ENCODE peak calls at places on chromosome 9, in four cellular contexts. I is gastrocnemius medialis, E is thyroid gland, L is dorsolateral prefrontal cortex. Q is an unnamed sample.

GRCh38 chr9:34377402-34377741 is 674 bp upstream of the MYORG start:
- DNase-seq in E (peak; percentile 68), L (no peak), I (peak; percentile 50), Q (no peak)

GRCh38 chr9:133389562-133389961 is 13.4 kb downstream of the STKLD1 start:
- DNase-seq in L (no peak), E (no peak), I (no peak), Q (no peak)

GRCh38 chr9:16421534-16421933 is 448.9 kb downstream of the BNC2 start:
- DNase-seq in L (no peak), I (no peak), E (no peak), Q (no peak)

GRCh38 chr9:125767349-125767748 is 20.2 kb downstream of the PBX3 start:
- DNase-seq in E (no peak), L (no peak), I (no peak), Q (no peak)

GRCh38 chr9:121280715-121281613 is 13.0 kb downstream of the GSN start:
- DNase-seq in L (no peak), E (no peak), I (no peak), Q (no peak)

GRCh38 chr9:128192601-128193371 is 1.4 kb upstream of the CIZ1 start:
- DNase-seq in E (peak; percentile 90), L (peak; percentile 87), I (peak; percentile 92), Q (peak; percentile 66)

GRCh38 chr9:130570200-130570599 is 9.2 kb upstream of the FUBP3 start:
- DNase-seq in L (no peak), I (no peak), E (peak; percentile 38), Q (no peak)

GRCh38 chr9:99371376-99371775 is 149.3 kb downstream of the SEC61B start:
- DNase-seq in L (no peak), E (no peak), I (no peak), Q (no peak)

GRCh38 chr9:38263534-38263933 is 129.0 kb upstream of the ALDH1B1 start:
- DNase-seq in L (no peak), I (no peak), E (no peak), Q (no peak)

GRCh38 chr9:74856997-74857396 is 30.7 kb downstream of the TRPM6 start:
- DNase-seq in I (no peak), E (no peak), L (no peak), Q (no peak)

GRCh38 chr9:69254223-69254622 is 70.8 kb upstream of the ENTREP1 start:
- DNase-seq in I (no peak), L (peak; percentile 62), E (no peak), Q (no peak)

GRCh38 chr9:3929345-3930150 is 370.3 kb downstream of the GLIS3 start:
- DNase-seq in E (no peak), I (no peak), L (no peak), Q (no peak)

GRCh38 chr9:132268725-132269352 is 85.9 kb downstream of the SETX start:
- DNase-seq in E (peak; percentile 75), L (peak; percentile 74), I (peak; percentile 58), Q (no peak)

GRCh38 chr9:78236511-78236950 is 656 bp downstream of the CEP78 start:
- DNase-seq in E (peak; percentile 30), L (no peak), I (no peak), Q (no peak)

GRCh38 chr9:82334286-82334685 is 345.7 kb downstream of the SPATA31D1 start:
- DNase-seq in I (no peak), L (no peak), E (no peak), Q (no peak)

GRCh38 chr9:125632321-125633115 is 74.5 kb downstream of the MAPKAP1 start:
- DNase-seq in E (no peak), L (no peak), I (no peak), Q (no peak)

GRCh38 chr9:111179577-111179976 is 141.3 kb upstream of the LPAR1 start:
- DNase-seq in I (peak; percentile 16), L (no peak), E (no peak), Q (no peak)

GRCh38 chr9:95138474-95138873 is 179.0 kb downstream of the FANCC start:
- DNase-seq in I (peak; percentile 76), E (no peak), L (no peak), Q (no peak)

GRCh38 chr9:82180711-82181110 is 192.1 kb downstream of the SPATA31D1 start:
- DNase-seq in L (no peak), I (no peak), E (no peak), Q (no peak)

GRCh38 chr9:4464911-4465513 is 25.3 kb upstream of the SLC1A1 start:
- DNase-seq in E (no peak), L (no peak), I (no peak), Q (no peak)

GRCh38 chr9:132590318-132591182 is 8.1 kb downstream of the BARHL1 start:
- DNase-seq in E (no peak), L (no peak), I (no peak), Q (no peak)

GRCh38 chr9:134871941-134872340 is 8.7 kb upstream of the FCN2 start:
- DNase-seq in E (no peak), I (no peak), L (no peak), Q (no peak)

GRCh38 chr9:76441551-76442322 is 17.2 kb upstream of the GCNT1 start:
- DNase-seq in E (no peak), I (no peak), L (no peak), Q (no peak)

GRCh38 chr9:85108806-85109205 is 439.3 kb downstream of the NTRK2 start:
- DNase-seq in L (no peak), E (no peak), I (no peak), Q (no peak)

GRCh38 chr9:126927419-126927818 is 12.8 kb downstream of the RALGPS1 start:
- DNase-seq in L (no peak), I (no peak), E (peak; percentile 64), Q (no peak)

GRCh38 chr9:107251756-107252322 is 31.2 kb upstream of the RAD23B start:
- DNase-seq in E (no peak), L (no peak), I (peak; percentile 34), Q (no peak)

GRCh38 chr9:131875828-131876485 is 136.1 kb upstream of the RAPGEF1 start:
- DNase-seq in E (no peak), L (no peak), I (no peak), Q (no peak)

GRCh38 chr9:93232388-93232965 is 48.5 kb downstream of the WNK2 start:
- DNase-seq in I (no peak), E (no peak), L (no peak), Q (no peak)
- H3K27me3 ChIP-seq in I (no peaks in the 10 kb centered on the region), E (no peaks in the 10 kb centered on the region), L (no peaks in the 10 kb centered on the region), Q (no peaks in the 10 kb centered on the region)

GRCh38 chr9:136048560-136049411 is 46.3 kb downstream of the NACC2 start:
- DNase-seq in I (no peak), E (no peak), L (no peak), Q (no peak)

GRCh38 chr9:136045595-136046554 is 49.2 kb downstream of the NACC2 start:
- DNase-seq in L (no peak), E (no peak), I (no peak), Q (no peak)

GRCh38 chr9:136047775-136048559 is 47.1 kb downstream of the NACC2 start:
- DNase-seq in E (no peak), L (no peak), I (no peak), Q (no peak)

GRCh38 chr9:136046555-136046921 is 48.6 kb downstream of the NACC2 start:
- DNase-seq in E (no peak), L (no peak), I (no peak), Q (no peak)

GRCh38 chr9:136047076-136047774 is 47.9 kb downstream of the NACC2 start:
- DNase-seq in E (no peak), L (no peak), I (no peak), Q (no peak)
- H3K4me3 ChIP-seq in E (no peak overlapping the region), L (no peak overlapping the region), I (no peak overlapping the region), Q (no peak overlapping the region)

DNA sequence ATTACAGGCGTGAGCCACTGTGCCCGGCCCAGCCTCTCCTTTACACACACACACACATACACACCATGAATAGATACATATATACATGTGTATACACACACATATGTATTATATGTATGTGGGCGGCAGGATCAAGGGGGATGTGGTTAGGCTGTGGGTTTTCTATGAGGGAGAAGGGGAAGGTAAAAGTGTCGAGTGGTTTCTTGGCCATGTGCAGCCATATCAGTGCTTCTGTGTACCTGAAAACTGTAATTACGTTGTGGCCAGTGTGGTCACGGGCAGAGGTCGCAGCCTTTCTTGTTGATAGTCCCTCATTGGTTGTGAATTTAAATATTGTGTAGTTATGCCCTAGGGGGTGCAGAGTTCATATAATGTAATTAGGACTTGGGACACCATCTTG is 16.5 kb downstream of the CDK20 start:
- DNase-seq in E (no peak), I (no peak), L (no peak), Q (no peak)
- TF ChIP-seq CTCF in E (no peak), I (no peak), L (no peak), Q (no peak)

GRCh38 chr9:136558373-136558772 is 12.5 kb upstream of the NOTCH1 start:
- DNase-seq in E (no peak), I (no peak), L (no peak), Q (no peak)
- H3K27me3 ChIP-seq in E (no peaks in the 10 kb centered on the region), I (no peaks in the 10 kb centered on the region), L (no peaks in the 10 kb centered on the region), Q (no peaks in the 10 kb centered on the region)

GRCh38 chr9:35690447-35691324 is 961 bp upstream of the TPM2 start:
- DNase-seq in I (peak; percentile 75), L (peak; percentile 46), E (peak; percentile 64), Q (peak; percentile 70)

GRCh38 chr9:35689601-35690446 is at the start of gene TPM2:
- DNase-seq in E (peak; percentile 28), L (no peak), I (peak; percentile 78), Q (peak; percentile 62)

GRCh38 chr9:35687972-35688557 is 1.7 kb downstream of the TPM2 start:
- DNase-seq in I (peak; percentile 84), L (no peak), E (no peak), Q (no peak)

GRCh38 chr9:35688558-35689350 is 971 bp downstream of the TPM2 start:
- DNase-seq in I (peak; percentile 52), E (no peak), L (no peak), Q (no peak)

DNA sequence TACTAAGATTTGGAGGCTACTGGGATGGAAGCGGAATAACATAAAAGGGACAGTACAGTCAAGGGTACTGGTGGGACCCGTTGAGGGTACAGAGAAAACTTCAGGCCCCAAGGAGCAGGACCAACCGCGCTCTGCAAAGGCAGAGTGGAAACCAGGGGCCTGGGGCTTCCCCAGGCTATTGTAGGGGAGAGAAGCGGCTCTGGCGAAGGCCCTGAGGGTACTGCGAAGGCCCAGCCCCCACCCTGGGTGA is 449 bp downstream of the TPM2 start:
- DNase-seq in L (no peak), E (no peak), I (no peak), Q (no peak)
- H3K4me3 ChIP-seq in L (no peak overlapping the region), E (peak overlapping the region; percentile 78), I (peak overlapping the region; percentile 96), Q (peak overlapping the region; percentile 94)

DNA sequence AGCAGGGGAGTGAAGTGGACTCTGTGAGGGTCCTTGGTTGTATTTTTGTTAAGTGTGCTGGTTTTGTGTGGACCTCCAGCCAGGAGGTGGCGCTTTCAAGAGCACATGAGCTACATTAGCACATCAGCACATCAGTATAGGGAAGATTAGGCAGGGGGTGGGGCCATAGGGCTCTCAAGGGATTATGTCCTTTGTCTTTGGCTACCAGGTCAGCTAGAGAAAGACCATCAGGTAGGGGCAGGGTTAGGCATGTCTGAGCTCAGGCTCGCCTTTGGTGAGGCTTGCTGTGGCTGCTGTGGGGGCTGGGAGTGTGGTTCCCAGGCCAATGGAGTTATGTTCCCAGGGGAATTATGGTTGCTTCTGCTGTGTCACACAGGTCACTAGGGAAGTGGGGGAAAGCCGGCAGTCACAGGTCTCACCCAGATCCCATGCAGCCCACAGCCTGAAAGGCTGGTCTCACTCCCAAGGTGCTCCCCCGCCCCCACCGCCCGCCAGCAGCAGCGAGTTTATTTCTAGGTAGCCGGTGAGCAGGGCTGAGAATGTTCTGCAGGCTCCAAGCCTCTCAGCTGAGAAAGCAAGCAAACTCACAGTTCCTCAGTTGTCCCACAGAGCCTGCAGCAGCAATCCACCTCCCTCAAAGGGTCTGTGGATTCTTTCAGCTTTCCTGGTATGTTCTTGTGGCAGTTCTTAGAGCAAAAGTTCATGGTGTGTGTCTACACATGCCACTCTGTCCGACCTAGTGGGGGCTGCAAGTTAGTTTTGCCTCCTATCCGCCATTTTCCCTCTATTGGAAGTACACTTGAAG is 13.7 kb downstream of the OR1J1 start:
- DNase-seq in L (no peak), E (no peak), I (no peak), Q (no peak)
- TF ChIP-seq CTCF in L (no peak), E (peak; percentile 10), I (no peak), Q (no peak)